ENCODE peak calls at places on chromosomes 2 and 18, in eight cellular contexts. One of them, this sample, is unnamed.
A peak's percentile ranks its signal among the peaks of the same experiment; 100 is the strongest.

GRCh38 chr2:236602678-236603077 is 33.1 kb downstream of the ACKR3 start:
- DNase-seq in endothelial cell of umbilical vein: no peak
- DNase-seq in Panc1: no peak
- DNase-seq in cardiac muscle cell: no peak
- DNase-seq in colonic mucosa: no peak
- DNase-seq in HepG2: no peak
- DNase-seq in AG04450: no peak
- DNase-seq in astrocyte: no peak
- DNase-seq in this sample: no peak

GRCh38 chr18:9876867-9877654 is 8.7 kb upstream of the TXNDC2 start:
- DNase-seq in endothelial cell of umbilical vein: peak; percentile 89
- DNase-seq in Panc1: no peak
- DNase-seq in cardiac muscle cell: peak; percentile 22
- DNase-seq in colonic mucosa: no peak
- DNase-seq in HepG2: peak; percentile 30
- DNase-seq in AG04450: peak; percentile 78
- DNase-seq in astrocyte: peak; percentile 93
- DNase-seq in this sample: peak; percentile 32

GRCh38 chr18:46716827-46717226 is 40.0 kb downstream of the ST8SIA5 start:
- DNase-seq in endothelial cell of umbilical vein: no peak
- DNase-seq in Panc1: no peak
- DNase-seq in cardiac muscle cell: no peak
- DNase-seq in colonic mucosa: no peak
- DNase-seq in HepG2: no peak
- DNase-seq in AG04450: no peak
- DNase-seq in astrocyte: no peak
- DNase-seq in this sample: no peak

GRCh38 chr2:17976871-17977746 is 98.6 kb downstream of the KCNS3 start:
- DNase-seq in endothelial cell of umbilical vein: no peak
- DNase-seq in Panc1: no peak
- DNase-seq in cardiac muscle cell: no peak
- DNase-seq in colonic mucosa: no peak
- DNase-seq in HepG2: no peak
- DNase-seq in AG04450: peak; percentile 95
- DNase-seq in astrocyte: peak; percentile 100
- DNase-seq in this sample: peak; percentile 21

GRCh38 chr2:109032229-109032800 is 43.3 kb upstream of the EDAR start:
- DNase-seq in endothelial cell of umbilical vein: no peak
- DNase-seq in Panc1: no peak
- DNase-seq in cardiac muscle cell: no peak
- DNase-seq in colonic mucosa: no peak
- DNase-seq in HepG2: no peak
- DNase-seq in AG04450: no peak
- DNase-seq in astrocyte: no peak
- DNase-seq in this sample: no peak

GRCh38 chr18:6056171-6056932 is 161.0 kb upstream of the TMEM200C start:
- DNase-seq in endothelial cell of umbilical vein: peak; percentile 77
- DNase-seq in Panc1: peak; percentile 0
- DNase-seq in cardiac muscle cell: peak; percentile 22
- DNase-seq in colonic mucosa: no peak
- DNase-seq in HepG2: peak; percentile 57
- DNase-seq in AG04450: peak; percentile 6
- DNase-seq in astrocyte: peak; percentile 69
- DNase-seq in this sample: no peak

GRCh38 chr2:70639841-70640448 is 86.3 kb upstream of the TGFA start:
- DNase-seq in endothelial cell of umbilical vein: no peak
- DNase-seq in Panc1: no peak
- DNase-seq in cardiac muscle cell: no peak
- DNase-seq in colonic mucosa: no peak
- DNase-seq in HepG2: no peak
- DNase-seq in AG04450: no peak
- DNase-seq in astrocyte: no peak
- DNase-seq in this sample: no peak

GRCh38 chr2:68391869-68392268 is 26.8 kb downstream of the PLEK start:
- DNase-seq in endothelial cell of umbilical vein: no peak
- DNase-seq in Panc1: no peak
- DNase-seq in cardiac muscle cell: no peak
- DNase-seq in colonic mucosa: no peak
- DNase-seq in HepG2: no peak
- DNase-seq in AG04450: no peak
- DNase-seq in astrocyte: no peak
- DNase-seq in this sample: no peak

GRCh38 chr18:79395761-79396404 is at the start of gene NFATC1:
- DNase-seq in endothelial cell of umbilical vein: peak; percentile 78
- DNase-seq in Panc1: no peak
- DNase-seq in cardiac muscle cell: peak; percentile 90
- DNase-seq in colonic mucosa: peak; percentile 46
- DNase-seq in HepG2: no peak
- DNase-seq in AG04450: no peak
- DNase-seq in astrocyte: peak; percentile 59
- DNase-seq in this sample: peak; percentile 62

GRCh38 chr18:79397830-79398761 is 2.4 kb downstream of the NFATC1 start:
- DNase-seq in endothelial cell of umbilical vein: peak; percentile 60
- DNase-seq in Panc1: no peak
- DNase-seq in cardiac muscle cell: no peak
- DNase-seq in colonic mucosa: no peak
- DNase-seq in HepG2: no peak
- DNase-seq in AG04450: no peak
- DNase-seq in astrocyte: no peak
- DNase-seq in this sample: no peak

GRCh38 chr18:79395308-79395640 is 456 bp upstream of the NFATC1 start:
- DNase-seq in endothelial cell of umbilical vein: no peak
- DNase-seq in Panc1: no peak
- DNase-seq in cardiac muscle cell: no peak
- DNase-seq in colonic mucosa: no peak
- DNase-seq in HepG2: no peak
- DNase-seq in AG04450: no peak
- DNase-seq in astrocyte: no peak
- DNase-seq in this sample: no peak

GRCh38 chr18:79397288-79397829 is 1.6 kb downstream of the NFATC1 start:
- DNase-seq in endothelial cell of umbilical vein: peak; percentile 57
- DNase-seq in Panc1: no peak
- DNase-seq in cardiac muscle cell: no peak
- DNase-seq in colonic mucosa: no peak
- DNase-seq in HepG2: no peak
- DNase-seq in AG04450: no peak
- DNase-seq in astrocyte: no peak
- DNase-seq in this sample: no peak

GRCh38 chr18:79396431-79397287 is 929 bp downstream of the NFATC1 start:
- DNase-seq in endothelial cell of umbilical vein: peak; percentile 40
- DNase-seq in Panc1: no peak
- DNase-seq in cardiac muscle cell: peak; percentile 71
- DNase-seq in colonic mucosa: peak; percentile 53
- DNase-seq in HepG2: no peak
- DNase-seq in AG04450: no peak
- DNase-seq in astrocyte: peak; percentile 42
- DNase-seq in this sample: peak; percentile 43
- TF ChIP-seq CTCF in endothelial cell of umbilical vein: peak; percentile 35
- TF ChIP-seq CTCF in Panc1: no peak
- TF ChIP-seq CTCF in cardiac muscle cell: no peak
- TF ChIP-seq CTCF in colonic mucosa: no peak
- TF ChIP-seq CTCF in HepG2: peak; percentile 37
- TF ChIP-seq CTCF in AG04450: no peak
- TF ChIP-seq CTCF in astrocyte: no peak
- TF ChIP-seq CTCF in this sample: peak; percentile 69

GRCh38 chr2:46945671-46946070 is 30.1 kb upstream of the MCFD2 start:
- DNase-seq in endothelial cell of umbilical vein: no peak
- DNase-seq in Panc1: no peak
- DNase-seq in cardiac muscle cell: no peak
- DNase-seq in colonic mucosa: no peak
- DNase-seq in HepG2: no peak
- DNase-seq in AG04450: no peak
- DNase-seq in astrocyte: no peak
- DNase-seq in this sample: no peak

GRCh38 chr2:46942891-46943626 is 27.5 kb upstream of the MCFD2 start:
- DNase-seq in endothelial cell of umbilical vein: no peak
- DNase-seq in Panc1: no peak
- DNase-seq in cardiac muscle cell: no peak
- DNase-seq in colonic mucosa: no peak
- DNase-seq in HepG2: no peak
- DNase-seq in AG04450: no peak
- DNase-seq in astrocyte: no peak
- DNase-seq in this sample: no peak

GRCh38 chr2:46943881-46944798 is 28.5 kb upstream of the MCFD2 start:
- DNase-seq in endothelial cell of umbilical vein: no peak
- DNase-seq in Panc1: no peak
- DNase-seq in cardiac muscle cell: no peak
- DNase-seq in colonic mucosa: no peak
- DNase-seq in HepG2: no peak
- DNase-seq in AG04450: no peak
- DNase-seq in astrocyte: no peak
- DNase-seq in this sample: no peak

GRCh38 chr2:46939596-46940359 is 24.2 kb upstream of the MCFD2 start:
- DNase-seq in endothelial cell of umbilical vein: no peak
- DNase-seq in Panc1: no peak
- DNase-seq in cardiac muscle cell: no peak
- DNase-seq in colonic mucosa: no peak
- DNase-seq in HepG2: peak; percentile 23
- DNase-seq in AG04450: no peak
- DNase-seq in astrocyte: no peak
- DNase-seq in this sample: no peak

DNA sequence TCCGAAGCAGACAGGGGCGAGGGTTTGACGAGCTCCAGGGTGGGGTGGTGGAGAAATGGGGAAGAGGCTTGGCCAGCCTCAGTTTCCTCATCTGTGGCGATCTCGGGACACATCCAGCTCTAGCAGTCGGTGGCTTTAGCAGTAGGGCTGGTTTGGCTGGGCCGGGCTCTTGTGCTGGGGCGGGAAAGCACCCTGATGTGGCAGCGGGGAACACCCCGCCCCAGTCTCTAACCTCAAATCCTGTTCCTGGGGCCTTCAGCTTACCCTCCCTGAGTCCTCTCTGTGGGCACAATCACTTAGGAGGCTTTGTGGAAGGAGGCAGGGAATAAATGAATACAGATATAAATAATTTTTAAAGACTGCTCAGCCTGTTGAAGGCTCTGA is 26.5 kb upstream of the MCFD2 start:
- DNase-seq in endothelial cell of umbilical vein: peak; percentile 15
- DNase-seq in Panc1: no peak
- DNase-seq in cardiac muscle cell: no peak
- DNase-seq in colonic mucosa: peak; percentile 68
- DNase-seq in HepG2: no peak
- DNase-seq in AG04450: no peak
- DNase-seq in astrocyte: no peak
- DNase-seq in this sample: peak; percentile 60
- H3K27ac ChIP-seq in endothelial cell of umbilical vein: peak overlapping the region; percentile 39
- H3K27ac ChIP-seq in Panc1: peak overlapping the region; percentile 79
- H3K27ac ChIP-seq in cardiac muscle cell: no peak overlapping the region
- H3K27ac ChIP-seq in colonic mucosa: peak overlapping the region; percentile 94
- H3K27ac ChIP-seq in HepG2: peak overlapping the region; percentile 79
- H3K27ac ChIP-seq in AG04450: no peak overlapping the region
- H3K27ac ChIP-seq in astrocyte: peak overlapping the region; percentile 66
- H3K27ac ChIP-seq in this sample: peak overlapping the region; percentile 94

GRCh38 chr2:127039387-127040031 is 67.4 kb downstream of the BIN1 start:
- DNase-seq in endothelial cell of umbilical vein: no peak
- DNase-seq in Panc1: no peak
- DNase-seq in cardiac muscle cell: no peak
- DNase-seq in colonic mucosa: no peak
- DNase-seq in HepG2: no peak
- DNase-seq in AG04450: no peak
- DNase-seq in astrocyte: no peak
- DNase-seq in this sample: no peak

GRCh38 chr2:127037456-127037855 is 69.5 kb downstream of the BIN1 start:
- DNase-seq in endothelial cell of umbilical vein: no peak
- DNase-seq in Panc1: no peak
- DNase-seq in cardiac muscle cell: no peak
- DNase-seq in colonic mucosa: no peak
- DNase-seq in HepG2: no peak
- DNase-seq in AG04450: no peak
- DNase-seq in astrocyte: no peak
- DNase-seq in this sample: no peak

GRCh38 chr2:127032601-127033000 is 74.4 kb downstream of the BIN1 start:
- DNase-seq in endothelial cell of umbilical vein: no peak
- DNase-seq in Panc1: no peak
- DNase-seq in cardiac muscle cell: no peak
- DNase-seq in colonic mucosa: no peak
- DNase-seq in HepG2: no peak
- DNase-seq in AG04450: no peak
- DNase-seq in astrocyte: peak; percentile 10
- DNase-seq in this sample: no peak

GRCh38 chr2:127034056-127034455 is 72.9 kb downstream of the BIN1 start:
- DNase-seq in endothelial cell of umbilical vein: no peak
- DNase-seq in Panc1: no peak
- DNase-seq in cardiac muscle cell: no peak
- DNase-seq in colonic mucosa: no peak
- DNase-seq in HepG2: no peak
- DNase-seq in AG04450: no peak
- DNase-seq in astrocyte: no peak
- DNase-seq in this sample: no peak

DNA sequence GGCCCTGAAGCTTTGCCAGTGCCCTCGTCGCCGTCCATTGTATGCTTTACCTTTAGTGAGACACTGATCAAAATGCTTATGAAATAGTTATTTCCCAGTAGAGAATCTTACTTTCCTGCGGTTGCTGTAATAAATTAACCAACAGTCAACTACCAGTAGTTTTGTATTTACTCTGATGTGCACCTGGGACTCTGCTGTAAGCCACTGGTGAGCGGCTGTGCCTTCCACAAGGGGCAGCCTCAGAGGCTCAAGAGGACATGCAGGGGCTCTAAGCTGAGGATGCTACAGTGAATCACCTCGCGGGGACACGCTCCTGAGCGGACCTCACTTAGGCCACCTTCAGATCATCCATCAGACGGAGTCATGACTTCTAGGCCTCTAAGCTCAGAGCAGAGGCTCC is 71.7 kb downstream of the BIN1 start:
- DNase-seq in endothelial cell of umbilical vein: no peak
- DNase-seq in Panc1: no peak
- DNase-seq in cardiac muscle cell: no peak
- DNase-seq in colonic mucosa: no peak
- DNase-seq in HepG2: peak; percentile 21
- DNase-seq in AG04450: no peak
- DNase-seq in astrocyte: no peak
- DNase-seq in this sample: no peak
- TF ChIP-seq CTCF in endothelial cell of umbilical vein: no peak
- TF ChIP-seq CTCF in Panc1: no peak
- TF ChIP-seq CTCF in cardiac muscle cell: no peak
- TF ChIP-seq CTCF in colonic mucosa: no peak
- TF ChIP-seq CTCF in HepG2: peak; percentile 44
- TF ChIP-seq CTCF in AG04450: no peak
- TF ChIP-seq CTCF in astrocyte: no peak
- TF ChIP-seq CTCF in this sample: no peak

DNA sequence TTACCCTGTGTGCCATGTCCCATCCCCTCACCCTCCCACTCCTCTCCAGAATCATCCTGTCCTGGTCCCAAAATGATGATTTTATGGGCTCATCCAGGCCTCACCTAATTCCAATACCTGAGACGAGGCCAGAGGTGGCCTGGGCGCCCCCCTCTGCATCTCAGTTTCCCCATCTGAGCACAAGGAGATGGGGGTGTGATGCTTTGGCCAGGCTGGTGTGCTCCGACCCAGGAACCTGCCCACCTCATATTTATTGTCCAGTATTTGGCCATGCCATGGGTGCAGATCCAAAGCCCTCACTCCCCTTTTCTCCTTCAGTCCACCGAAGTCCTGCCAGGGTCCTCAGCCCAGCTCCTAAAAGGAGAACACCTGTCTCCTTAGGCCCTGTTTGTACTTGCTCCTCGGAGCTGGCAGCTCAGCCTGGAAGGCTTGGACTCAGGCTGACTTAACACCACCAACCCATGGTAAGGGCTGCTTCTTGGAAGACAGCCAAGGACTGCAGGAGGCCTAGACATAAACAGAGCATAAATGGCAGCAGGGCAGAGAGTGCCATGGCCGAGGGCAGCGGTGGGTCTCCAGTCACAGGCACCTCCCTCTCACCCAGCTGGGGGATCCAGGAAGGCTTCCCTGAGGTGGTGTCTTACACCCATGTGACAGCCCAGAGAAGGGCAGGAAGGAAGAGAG is 3.6 kb downstream of the TEX51 start:
- DNase-seq in endothelial cell of umbilical vein: no peak
- DNase-seq in Panc1: no peak
- DNase-seq in cardiac muscle cell: no peak
- DNase-seq in colonic mucosa: no peak
- DNase-seq in HepG2: no peak
- DNase-seq in AG04450: no peak
- DNase-seq in astrocyte: no peak
- DNase-seq in this sample: no peak
- H3K27ac ChIP-seq in endothelial cell of umbilical vein: no peak overlapping the region
- H3K27ac ChIP-seq in Panc1: no peak overlapping the region
- H3K27ac ChIP-seq in cardiac muscle cell: no peak overlapping the region
- H3K27ac ChIP-seq in colonic mucosa: no peak overlapping the region
- H3K27ac ChIP-seq in HepG2: no peak overlapping the region
- H3K27ac ChIP-seq in AG04450: no peak overlapping the region
- H3K27ac ChIP-seq in astrocyte: no peak overlapping the region
- H3K27ac ChIP-seq in this sample: no peak overlapping the region